ENCODE peak calls at places on chromosomes 12 and 14, in four cellular contexts. Z, S, W and E are unnamed samples.

GRCh38 chr12:46217686-46218508 is 50.9 kb downstream of the SLC38A1 start:
- DNase-seq in W (peak; percentile 77), S (no peak), Z (no peak), E (no peak)

GRCh38 chr12:114425031-114425626 is 19.2 kb upstream of the TBX5 start:
- DNase-seq in S (no peak), Z (peak; percentile 60), W (no peak), E (peak; percentile 61)

GRCh38 chr12:131452444-131452860 is 258.4 kb upstream of the SFSWAP start:
- DNase-seq in Z (no peak), S (no peak), W (no peak), E (no peak)

GRCh38 chr12:112762753-112763152 is 28.8 kb upstream of the RPH3A start:
- DNase-seq in S (no peak), W (no peak), Z (no peak), E (no peak)

GRCh38 chr12:53803194-53803593 is 51.4 kb upstream of the CISTR start:
- DNase-seq in S (no peak), Z (peak; percentile 14), W (no peak), E (no peak)

GRCh38 chr14:72800848-72801370 is 93.0 kb downstream of the DPF3 start:
- DNase-seq in Z (no peak), W (no peak), S (no peak), E (no peak)

GRCh38 chr12:1811281-1811947 is 9.0 kb upstream of the LRTM2 start:
- DNase-seq in Z (no peak), S (no peak), W (no peak), E (no peak)

GRCh38 chr14:35695647-35696046 is 113.4 kb downstream of the RALGAPA1 start:
- DNase-seq in W (no peak), Z (no peak), S (no peak), E (no peak)

GRCh38 chr12:112167031-112167461 is 41.7 kb downstream of the TRAFD1 start:
- DNase-seq in Z (no peak), S (no peak), W (no peak), E (no peak)

GRCh38 chr12:4187916-4188315 is 85.6 kb upstream of the CCND2 start:
- DNase-seq in S (no peak), W (no peak), Z (no peak), E (no peak)

GRCh38 chr12:30602678-30603077 is 93.0 kb downstream of the IPO8 start:
- DNase-seq in S (no peak), Z (no peak), W (no peak), E (no peak)
- TF ChIP-seq CTCF in S (no peak), Z (no peak), W (no peak), E (no peak)

GRCh38 chr14:82872494-82872893 is 1338.8 kb upstream of the SEL1L start:
- DNase-seq in Z (no peak), W (no peak), S (no peak), E (no peak)
- TF ChIP-seq CTCF in Z (no peak), W (no peak), S (peak; percentile 11), E (no peak)

DNA sequence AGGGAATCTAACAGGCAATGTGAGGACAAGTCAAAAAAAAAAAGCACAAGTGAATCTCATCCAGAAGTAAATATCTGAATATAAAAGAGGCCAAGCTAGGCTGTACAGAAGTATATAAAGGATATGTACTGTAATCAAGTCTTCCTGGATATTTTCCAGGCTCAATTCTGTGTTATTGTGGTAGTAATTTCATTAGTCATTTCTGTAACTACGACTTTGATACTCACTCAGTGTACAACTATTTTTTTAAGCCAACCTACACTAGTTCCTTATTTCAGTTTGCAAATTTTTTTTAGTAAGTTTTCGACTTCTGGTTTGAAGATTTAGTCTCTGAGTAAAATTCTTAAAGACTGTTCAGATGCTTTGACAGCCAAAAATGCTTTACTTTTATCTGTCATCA is 130.8 kb downstream of the CAPZA3 start:
- DNase-seq in W (no peak), S (no peak), Z (peak; percentile 87), E (peak; percentile 25)
- TF ChIP-seq CTCF in W (no peak), S (no peak), Z (no peak), E (no peak)

GRCh38 chr12:49853671-49854070 is 10.8 kb upstream of the BCDIN3D start:
- DNase-seq in W (no peak), Z (no peak), S (no peak), E (no peak)
- TF ChIP-seq CTCF in W (no peak), Z (no peak), S (no peak), E (no peak)

DNA sequence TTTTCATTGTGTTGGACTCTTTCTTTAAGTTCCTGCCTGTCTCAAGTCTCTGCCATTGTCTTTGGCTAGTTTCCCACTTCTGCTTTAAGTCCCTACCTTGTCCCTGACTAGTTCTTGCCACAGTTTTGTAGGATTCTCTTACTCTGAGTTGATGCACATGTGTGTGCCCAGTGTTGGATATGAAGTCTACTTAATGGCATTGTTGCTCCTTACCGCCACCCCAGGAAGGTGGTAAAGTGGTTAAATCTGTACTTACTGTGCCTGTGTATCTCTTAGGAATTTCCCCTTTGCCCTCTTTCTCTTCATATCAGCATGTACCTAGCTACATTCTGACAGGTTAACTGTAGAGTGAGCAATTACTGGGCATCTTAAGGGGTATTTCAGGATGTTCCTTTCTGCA is 227.1 kb downstream of the NUBPL start:
- DNase-seq in S (no peak), Z (no peak), W (no peak), E (no peak)
- TF ChIP-seq CTCF in S (no peak), Z (no peak), W (no peak), E (no peak)

DNA sequence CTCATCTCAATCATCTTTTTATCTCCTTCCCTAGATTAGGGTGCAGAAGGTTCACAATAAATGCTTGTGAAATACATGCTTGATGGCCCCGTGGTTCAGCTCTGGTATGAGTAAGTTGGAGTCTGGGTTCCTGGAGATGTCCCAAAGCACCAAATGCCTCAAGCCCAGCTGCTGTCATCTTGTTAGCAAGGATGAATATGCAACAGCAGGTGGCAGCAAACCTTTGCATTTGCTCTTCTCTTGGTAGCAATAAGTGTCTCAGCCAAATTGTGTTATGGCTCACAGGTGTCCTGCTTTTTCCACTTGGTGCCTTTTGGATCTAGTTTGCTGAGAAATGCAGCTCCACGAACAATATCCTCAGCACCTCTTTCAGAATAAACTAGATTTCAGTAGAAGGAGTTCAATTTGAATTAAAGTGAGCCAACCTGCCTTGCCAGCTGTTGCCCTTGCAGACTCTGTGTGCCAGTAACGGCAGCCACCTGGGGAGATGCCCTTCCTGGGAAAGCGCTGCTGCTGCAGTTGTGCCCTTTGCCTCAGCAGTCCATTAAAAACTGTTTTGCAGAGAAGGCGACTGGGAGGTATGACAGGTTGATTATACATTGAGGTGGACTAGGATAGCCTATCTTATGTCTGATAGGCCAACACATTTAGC is 417.3 kb downstream of the SNAPC1 start:
- DNase-seq in Z (peak; percentile 91), S (peak; percentile 16), W (peak; percentile 11), E (peak; percentile 81)
- TF ChIP-seq CTCF in Z (peak; percentile 78), S (peak; percentile 60), W (peak; percentile 45), E (peak; percentile 84)

GRCh38 chr12:130026608-130027176 is 122.9 kb upstream of the TMEM132D start:
- DNase-seq in S (no peak), Z (peak; percentile 8), W (peak; percentile 9), E (no peak)
- TF ChIP-seq CTCF in S (peak; percentile 55), Z (peak; percentile 41), W (peak; percentile 42), E (peak; percentile 70)

DNA sequence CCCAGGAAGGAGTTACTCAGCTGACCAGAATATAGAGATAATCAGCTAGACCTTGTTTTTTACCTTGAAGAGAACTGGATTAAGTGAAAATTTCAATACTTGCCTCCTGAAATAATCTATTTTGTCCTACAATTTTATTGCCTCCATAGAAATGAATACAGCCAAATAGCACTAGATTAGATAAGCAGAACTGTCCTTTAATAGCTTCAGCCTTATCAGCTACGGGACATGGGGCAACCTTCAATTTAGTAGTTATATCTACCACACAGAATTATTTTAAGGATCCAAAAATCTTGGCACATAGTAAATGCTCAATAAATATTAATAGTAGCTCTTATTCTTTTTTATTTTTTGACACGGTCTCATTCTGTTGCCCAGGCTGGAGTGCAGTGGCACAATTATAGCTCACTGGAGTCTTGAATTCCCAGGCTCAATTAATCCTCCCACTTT is 67.2 kb upstream of the PLEKHG3 start:
- DNase-seq in W (no peak), S (no peak), Z (no peak), E (no peak)
- TF ChIP-seq CTCF in W (peak; percentile 49), S (peak; percentile 31), Z (no peak), E (peak; percentile 58)

GRCh38 chr14:92385561-92385960 is 62.6 kb downstream of the SLC24A4 start:
- DNase-seq in S (no peak), W (no peak), Z (no peak), E (no peak)

GRCh38 chr14:92384461-92385133 is 61.6 kb downstream of the SLC24A4 start:
- DNase-seq in S (no peak), Z (no peak), W (no peak), E (no peak)

GRCh38 chr14:92380582-92380981 is 57.6 kb downstream of the SLC24A4 start:
- DNase-seq in Z (no peak), S (no peak), W (no peak), E (no peak)

GRCh38 chr14:92380131-92380530 is 57.2 kb downstream of the SLC24A4 start:
- DNase-seq in Z (no peak), S (no peak), W (no peak), E (no peak)

GRCh38 chr14:92382677-92383076 is 59.7 kb downstream of the SLC24A4 start:
- DNase-seq in W (no peak), Z (no peak), S (no peak), E (peak; percentile 29)
- TF ChIP-seq CTCF in W (no peak), Z (peak; percentile 18), S (peak; percentile 61), E (peak; percentile 69)

GRCh38 chr14:67133595-67134441 is 55.4 kb upstream of the GARIN2 start:
- DNase-seq in S (no peak), Z (no peak), W (no peak), E (no peak)

GRCh38 chr14:67137744-67138371 is 51.4 kb upstream of the GARIN2 start:
- DNase-seq in W (no peak), Z (peak; percentile 26), S (no peak), E (peak; percentile 29)
- TF ChIP-seq CTCF in W (peak; percentile 39), Z (peak; percentile 64), S (peak; percentile 38), E (peak; percentile 83)